ENCODE peak calls at places on chromosomes 11 and 22, in six cellular contexts. U, T, W, A, D and H are unnamed samples.

GRCh38 chr11:24819863-24820434 is 323.1 kb downstream of the LUZP2 start:
- DNase-seq in U (no peak), T (no peak), W (no peak), A (no peak), D (no peak), H (no peak)

GRCh38 chr11:71580057-71581003 is 2.3 kb downstream of the KRTAP5-11 start:
- DNase-seq in U (peak; percentile 58), T (no peak), W (peak; percentile 63), A (peak; percentile 69), D (no peak), H (peak; percentile 54)

GRCh38 chr11:76623171-76623883 is 47.2 kb downstream of the LRRC32 start:
- DNase-seq in U (no peak), T (peak; percentile 68), W (peak; percentile 54), A (no peak), D (peak; percentile 28), H (no peak)

GRCh38 chr11:34223021-34223813 is 117.8 kb downstream of the NAT10 start:
- DNase-seq in U (peak; percentile 68), T (no peak), W (peak; percentile 58), A (peak; percentile 74), D (peak; percentile 54), H (peak; percentile 94)

GRCh38 chr11:60265373-60266214 is 14.9 kb upstream of the MS4A4A start:
- DNase-seq in U (no peak), T (no peak), W (peak; percentile 2), A (peak; percentile 34), D (no peak), H (peak; percentile 0)

GRCh38 chr22:23204541-23205157 is 24.3 kb downstream of the BCR start:
- DNase-seq in U (no peak), T (peak; percentile 60), W (no peak), A (no peak), D (peak; percentile 70), H (no peak)

GRCh38 chr11:74870485-74870884 is 78.4 kb downstream of the XRRA1 start:
- DNase-seq in U (no peak), T (no peak), W (peak; percentile 11), A (no peak), D (no peak), H (no peak)

GRCh38 chr11:69141742-69142141 is 14.0 kb upstream of the SMIM38 start:
- DNase-seq in U (no peak), T (no peak), W (no peak), A (no peak), D (no peak), H (no peak)

DNA sequence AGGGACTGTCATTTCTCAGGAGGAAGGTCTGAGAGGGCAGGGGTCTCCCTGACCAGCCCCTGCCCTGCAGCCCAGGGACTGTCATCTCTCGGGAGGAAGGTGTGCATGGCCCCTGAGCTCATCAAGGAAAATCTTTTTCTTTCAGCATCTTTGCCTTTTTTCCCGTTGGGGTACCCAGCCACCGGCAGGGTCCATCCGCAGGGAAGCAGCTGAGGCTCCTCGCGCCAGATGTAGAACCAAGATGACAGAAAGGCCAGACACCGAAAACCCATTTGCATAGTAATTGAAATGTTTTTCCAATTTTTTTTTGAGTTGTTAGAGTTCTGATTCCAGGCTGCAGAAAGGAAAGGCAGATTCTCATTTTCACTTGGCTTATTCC is 613.9 kb downstream of the TBC1D22A start:
- DNase-seq in U (no peak), T (no peak), W (no peak), A (no peak), D (peak; percentile 7), H (no peak)
- H3K4me3 ChIP-seq in U (no peak overlapping the region), T (no peak overlapping the region), W (no peak overlapping the region), A (no peak overlapping the region), D (no peak overlapping the region), H (no peak overlapping the region)

DNA sequence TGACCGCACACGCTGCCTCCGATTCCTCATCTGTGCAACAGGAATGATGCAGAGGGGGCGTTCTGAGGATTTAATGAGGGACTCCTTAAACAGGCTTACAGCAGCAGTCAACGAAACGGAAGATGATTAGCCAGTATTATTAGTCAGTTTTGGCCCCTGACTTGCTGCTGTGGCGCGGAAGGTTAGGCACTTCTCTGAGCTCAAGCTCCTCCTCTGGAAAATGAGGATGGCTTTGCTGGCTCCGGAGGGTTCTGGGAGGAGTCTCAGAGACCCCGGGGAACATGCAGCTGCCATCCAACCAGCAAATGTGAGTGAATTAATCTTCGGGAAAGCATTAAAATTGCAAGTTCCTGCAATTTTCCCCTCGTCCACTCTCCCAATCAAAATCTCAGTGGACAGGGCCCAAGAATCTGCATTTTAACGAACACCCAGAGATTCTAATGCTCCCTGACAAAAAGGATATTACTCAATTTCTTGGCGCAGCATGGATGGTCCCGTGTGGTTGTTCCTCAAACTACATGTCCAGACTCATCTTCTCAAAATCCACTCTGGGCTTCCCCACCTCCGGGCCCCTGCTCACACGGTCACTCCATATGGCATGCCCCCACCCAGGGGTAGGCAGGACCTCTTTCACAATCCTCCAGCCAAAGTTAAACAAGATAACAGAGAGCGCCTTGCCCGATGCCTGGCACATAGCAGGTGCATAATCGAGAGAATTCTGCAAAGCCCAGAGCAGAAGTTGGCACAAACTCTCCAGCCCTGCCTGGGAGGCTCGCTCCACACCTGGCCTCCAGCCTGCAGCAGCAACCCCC is 6.4 kb downstream of the ELFN2 start:
- DNase-seq in U (no peak), T (no peak), W (no peak), A (no peak), D (no peak), H (no peak)
- TF ChIP-seq CTCF in U (no peak), T (no peak), W (no peak), A (no peak), D (no peak), H (no peak)

DNA sequence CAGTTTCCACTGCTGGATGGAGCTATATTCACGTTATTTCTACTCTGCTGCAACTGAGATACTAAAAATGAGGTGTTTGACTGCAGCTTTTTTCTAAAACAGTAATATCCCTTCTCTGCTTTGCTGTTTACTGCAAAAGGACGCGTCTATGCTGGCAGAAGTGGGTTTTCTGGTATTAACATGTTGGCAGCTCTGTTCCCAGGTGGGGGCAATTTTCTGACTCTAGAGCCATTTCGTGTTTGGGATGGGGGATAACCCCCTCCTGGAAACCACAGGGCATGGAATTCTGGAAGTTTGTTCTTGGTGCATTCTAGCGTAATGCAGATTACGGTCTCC is 4.9 kb downstream of the GRK2 start:
- DNase-seq in U (no peak), T (no peak), W (no peak), A (no peak), D (no peak), H (no peak)
- H3K4me3 ChIP-seq in U (peak overlapping the region; percentile 95), T (peak overlapping the region; percentile 93), W (no peak overlapping the region), A (no peak overlapping the region), D (no peak overlapping the region), H (no peak overlapping the region)

GRCh38 chr11:93622043-93622442 is 39.4 kb upstream of the CEP295 start:
- DNase-seq in U (no peak), T (no peak), W (no peak), A (peak; percentile 26), D (no peak), H (no peak)
- TF ChIP-seq CTCF in U (peak; percentile 26), T (no peak), W (no peak), A (peak; percentile 13), D (no peak), H (peak; percentile 26)

DNA sequence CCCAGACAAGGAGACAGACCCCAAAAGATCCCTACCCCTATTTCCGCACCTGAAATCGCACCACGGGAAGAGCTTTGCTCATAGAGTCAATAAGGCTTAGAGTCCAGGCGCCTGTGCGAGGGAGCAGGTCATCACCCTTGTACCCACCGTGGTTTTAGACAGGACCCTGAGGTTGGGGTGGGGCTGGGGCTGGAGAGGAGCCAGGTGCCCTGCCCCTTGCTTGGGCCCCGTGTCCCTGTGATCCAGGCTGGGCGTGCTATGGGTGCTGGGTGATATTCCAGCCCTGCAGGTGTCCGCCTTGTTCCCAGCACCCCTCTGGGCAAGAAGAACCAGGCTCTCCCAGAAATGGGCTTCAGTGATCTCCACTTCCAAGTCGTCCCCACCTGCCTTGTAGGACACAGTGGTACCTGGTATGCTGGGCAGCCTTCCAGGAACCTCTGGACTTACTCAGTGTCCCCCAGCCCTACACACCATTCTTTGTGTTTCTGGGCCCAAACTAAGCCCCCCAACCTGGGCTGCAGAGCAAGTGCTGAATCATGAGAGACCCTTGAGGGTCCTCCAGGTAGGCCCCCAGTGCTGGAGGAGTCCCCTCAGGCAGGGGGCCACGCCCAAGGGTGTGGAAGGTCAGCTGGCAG is 4.5 kb downstream of the CD81 start:
- DNase-seq in U (no peak), T (peak; percentile 76), W (no peak), A (no peak), D (peak; percentile 43), H (no peak)
- H3K4me3 ChIP-seq in U (no peak overlapping the region), T (no peak overlapping the region), W (no peak overlapping the region), A (no peak overlapping the region), D (no peak overlapping the region), H (no peak overlapping the region)

GRCh38 chr11:118383657-118384056 is 17.7 kb upstream of the ATP5MG start:
- DNase-seq in U (no peak), T (no peak), W (no peak), A (no peak), D (no peak), H (no peak)
- TF ChIP-seq CTCF in U (no peak), T (no peak), W (no peak), A (no peak), D (no peak), H (no peak)

GRCh38 chr11:78138281-78138680 is 1.1 kb downstream of the ALG8 start:
- DNase-seq in U (no peak), T (no peak), W (no peak), A (no peak), D (no peak), H (no peak)
- H3K4me3 ChIP-seq in U (peak overlapping the region; percentile 78), T (no peak overlapping the region), W (peak overlapping the region; percentile 85), A (peak overlapping the region; percentile 69), D (no peak overlapping the region), H (no peak overlapping the region)